ENCODE peak calls at places on chromosomes 13 and 19, in five cellular contexts. T, B, V, N and A are unnamed samples.

GRCh38 chr19:3723110-3723488 is 14.9 kb downstream of the TJP3 start:
- DNase-seq in T (no peak), B (no peak), V (no peak), N (no peak), A (no peak)

GRCh38 chr19:6723108-6723618 is 2.7 kb upstream of the C3 start:
- DNase-seq in T (peak), B (peak), V (peak), N (peak), A (peak)

GRCh38 chr19:3801412-3802096 is 15.4 kb upstream of the MATK start:
- DNase-seq in T (peak), B (no peak), V (peak), N (peak), A (peak)

GRCh38 chr13:73492811-73493210 is 434.0 kb downstream of the KLF5 start:
- DNase-seq in T (no peak), B (no peak), V (no peak), N (no peak), A (no peak)

GRCh38 chr13:61414136-61414535 is 1.5 kb downstream of the PCDH20 start:
- DNase-seq in T (no peak), B (no peak), V (no peak), N (no peak), A (no peak)

GRCh38 chr19:3094638-3095374 is 644 bp downstream of the GNA11 start:
- DNase-seq in T (no peak), B (no peak), V (peak), N (no peak), A (no peak)

GRCh38 chr13:34695063-34695462 is 247.0 kb upstream of the NBEA start:
- DNase-seq in T (no peak), B (peak), V (peak), N (no peak), A (no peak)

GRCh38 chr19:58218899-58219298 is 9.8 kb upstream of the ZNF544 start:
- DNase-seq in T (no peak), B (no peak), V (no peak), N (no peak), A (peak)

GRCh38 chr19:55432355-55432959 is 10.6 kb downstream of the SHISA7 start:
- DNase-seq in T (no peak), B (no peak), V (no peak), N (no peak), A (no peak)

GRCh38 chr19:41302624-41303351 is 7.2 kb upstream of the CCDC97 start:
- DNase-seq in T (no peak), B (no peak), V (no peak), N (peak), A (no peak)

GRCh38 chr19:32646556-32646955 is 28.4 kb downstream of the ANKRD27 start:
- DNase-seq in T (no peak), B (no peak), V (no peak), N (no peak), A (no peak)

GRCh38 chr13:50616101-50616500 is 227.4 kb downstream of the DLEU7 start:
- DNase-seq in T (no peak), B (no peak), V (no peak), N (no peak), A (no peak)

GRCh38 chr13:31204592-31204991 is 4.8 kb downstream of the B3GLCT start:
- DNase-seq in T (no peak), B (no peak), V (no peak), N (no peak), A (no peak)

GRCh38 chr19:50300814-50301606 is 28.2 kb downstream of the KCNC3 start:
- DNase-seq in T (no peak), B (no peak), V (no peak), N (no peak), A (no peak)

GRCh38 chr13:109412232-109412935 is 374.0 kb downstream of the IRS2 start:
- DNase-seq in T (no peak), B (peak), V (peak), N (peak), A (peak)

GRCh38 chr13:31797154-31797775 is 57.9 kb downstream of the RXFP2 start:
- DNase-seq in T (no peak), B (no peak), V (no peak), N (no peak), A (no peak)

GRCh38 chr19:1847684-1848398 is 442 bp downstream of the REXO1 start:
- DNase-seq in T (no peak), B (peak), V (no peak), N (no peak), A (peak)

GRCh38 chr13:100497394-100497793 is 91.2 kb downstream of the GGACT start:
- DNase-seq in T (no peak), B (no peak), V (no peak), N (no peak), A (no peak)

GRCh38 chr13:99086149-99086868 is 108.4 kb upstream of the DOCK9 start:
- DNase-seq in T (no peak), B (peak), V (peak), N (peak), A (peak)

GRCh38 chr13:39410089-39410901 is 192.7 kb downstream of the LHFPL6 start:
- DNase-seq in T (no peak), B (no peak), V (no peak), N (no peak), A (no peak)

GRCh38 chr19:58001895-58002369 is 688 bp downstream of the ZNF606 start:
- DNase-seq in T (no peak), B (no peak), V (no peak), N (no peak), A (no peak)

GRCh38 chr19:35000647-35001501 is 751 bp downstream of the GRAMD1A start:
- DNase-seq in T (no peak), B (no peak), V (peak), N (no peak), A (no peak)

GRCh38 chr19:5337886-5338595 is 2.6 kb downstream of the PTPRS start:
- DNase-seq in T (no peak), B (no peak), V (no peak), N (no peak), A (no peak)

GRCh38 chr19:5397804-5398692 is 57.2 kb upstream of the ZNRF4 start:
- DNase-seq in T (no peak), B (no peak), V (no peak), N (no peak), A (no peak)

GRCh38 chr13:39516140-39516539 is 86.9 kb downstream of the LHFPL6 start:
- DNase-seq in T (no peak), B (no peak), V (no peak), N (no peak), A (no peak)

GRCh38 chr19:30669329-30670010 is 297.3 kb downstream of the ZNF536 start:
- DNase-seq in T (peak), B (peak), V (peak), N (peak), A (peak)

GRCh38 chr13:112963641-112964040 is 5.4 kb upstream of the MCF2L start:
- DNase-seq in T (no peak), B (no peak), V (no peak), N (peak), A (no peak)

GRCh38 chr13:98672947-98673545 is 79.4 kb downstream of the SLC15A1 start:
- DNase-seq in T (peak), B (peak), V (peak), N (peak), A (peak)

GRCh38 chr13:43878897-43879322 is 630 bp downstream of the CCDC122 start:
- DNase-seq in T (peak), B (peak), V (peak), N (peak), A (peak)

DNA sequence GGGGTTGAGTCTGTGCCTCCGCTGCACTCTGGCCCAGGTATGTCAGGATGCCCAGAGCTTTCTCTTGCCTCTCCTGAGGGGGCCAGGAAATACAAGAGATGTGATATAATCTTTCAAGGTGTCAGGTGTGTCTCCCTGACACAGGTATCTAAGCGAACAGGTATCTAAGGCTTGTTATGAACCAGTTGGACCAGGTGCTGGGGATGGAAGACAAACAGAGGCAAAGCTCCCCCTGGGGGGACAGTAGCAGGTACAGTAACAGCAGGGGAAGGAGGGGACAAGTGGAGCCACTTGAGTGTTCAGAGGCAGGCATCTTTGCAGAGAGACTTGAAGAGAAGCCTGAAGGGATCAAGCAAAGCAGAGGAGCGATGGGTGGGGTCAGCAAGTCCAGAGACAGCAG is 2.6 kb downstream of the LENG1 start:
- DNase-seq in T (no peak), B (no peak), V (no peak), N (no peak), A (no peak)
- TF ChIP-seq POLR2A in T (no peak), B (no peak), V (no peak), N (no peak), A (no peak)

GRCh38 chr13:108305655-108306054 is 36.1 kb downstream of the TNFSF13B start:
- DNase-seq in T (no peak), B (no peak), V (no peak), N (no peak), A (no peak)
- TF ChIP-seq POLR2A in T (no peak), B (no peak), V (no peak), N (no peak), A (no peak)

GRCh38 chr13:27969073-27969865 is at the start of gene CDX2:
- DNase-seq in T (no peak), B (no peak), V (no peak), N (no peak), A (no peak)
- TF ChIP-seq POLR2A in T (no peak), B (no peak), V (no peak), N (no peak), A (no peak)

GRCh38 chr19:45020071-45020470 is 18.8 kb upstream of the CLASRP start:
- DNase-seq in T (no peak), B (no peak), V (no peak), N (peak), A (no peak)
- TF ChIP-seq POLR2A in T (no peak), B (no peak), V (no peak), N (no peak), A (no peak)

DNA sequence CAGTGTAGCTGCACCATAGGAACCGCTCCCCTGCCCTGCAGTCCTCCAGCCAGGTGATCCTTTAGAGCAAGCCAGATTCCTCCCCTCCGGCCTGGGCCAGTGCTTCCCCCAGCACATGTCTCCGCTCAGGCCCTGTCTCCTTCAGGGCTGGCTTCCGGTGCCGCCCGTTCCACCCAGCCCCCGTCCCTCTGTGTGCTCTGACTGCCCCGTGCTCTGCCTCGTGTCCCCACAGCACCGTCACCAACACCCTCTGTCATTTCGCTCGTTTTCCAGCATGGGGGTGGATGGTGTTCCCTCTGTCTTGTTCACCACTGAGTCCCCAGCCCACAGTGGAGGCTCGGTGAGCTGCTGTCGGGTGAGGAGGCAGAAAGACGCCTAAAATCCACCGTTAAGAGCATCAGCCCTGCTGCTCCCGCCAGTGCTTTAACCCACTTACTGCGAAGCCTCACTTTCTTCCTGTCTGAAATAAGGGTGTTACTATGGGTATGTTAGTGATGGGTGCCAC is 54.5 kb downstream of the TSSK6 start:
- DNase-seq in T (peak), B (peak), V (peak), N (peak), A (peak)
- TF ChIP-seq POLR2A in T (no peak), B (no peak), V (no peak), N (no peak), A (no peak)

DNA sequence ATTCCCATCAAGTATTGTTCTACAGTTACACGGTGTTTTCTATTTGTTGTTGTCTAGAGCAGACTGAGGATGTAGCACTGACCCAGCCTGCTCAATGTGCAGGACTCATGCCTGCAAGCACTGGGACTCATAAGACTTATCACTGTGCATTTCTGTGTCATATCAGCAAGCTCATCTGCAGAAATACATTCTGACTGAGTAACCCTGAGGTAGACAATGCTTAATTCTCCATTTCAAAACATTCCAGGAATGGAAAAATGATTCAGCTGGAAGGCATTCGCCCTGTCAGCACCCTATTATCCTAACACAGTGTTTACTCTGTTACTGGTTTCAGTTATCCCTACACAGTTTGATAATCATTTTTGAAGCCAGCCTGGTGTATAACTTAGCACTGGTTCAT is 2506.4 kb downstream of the PCDH9 start:
- DNase-seq in T (no peak), B (no peak), V (no peak), N (no peak), A (no peak)
- TF ChIP-seq POLR2A in T (no peak), B (no peak), V (no peak), N (no peak), A (no peak)

DNA sequence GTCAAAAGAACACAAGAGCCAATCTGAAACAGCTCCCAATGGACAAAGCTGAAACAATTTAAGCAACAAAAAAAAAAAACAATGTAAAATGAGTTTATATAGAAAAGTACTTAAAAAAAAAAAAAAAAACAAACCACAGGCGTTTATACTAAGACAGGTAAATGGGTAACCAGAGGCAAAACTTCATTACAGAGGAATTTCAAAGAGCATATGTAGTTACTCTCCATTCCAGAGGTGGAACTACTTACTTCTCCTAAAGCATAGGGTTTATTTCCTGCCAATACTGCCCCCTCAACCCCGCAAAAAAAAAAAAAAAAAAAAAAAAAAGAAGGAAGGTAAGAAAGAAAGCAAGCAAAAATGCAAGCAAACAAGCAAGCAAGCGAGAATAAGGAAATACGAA is 132.9 kb downstream of the LIG4 start:
- DNase-seq in T (no peak), B (no peak), V (no peak), N (no peak), A (no peak)
- TF ChIP-seq POLR2A in T (no peak), B (no peak), V (no peak), N (no peak), A (no peak)